ENCODE peak calls at places on chromosomes 7 and 10, in eight cellular contexts. A is left colon; I is neural crest cell; K is cardiac fibroblast; X is cardiac muscle cell; E is fibroblast of mammary gland; T is uterus; L is activated effector memory CD4-positive, alpha-beta T cell treated with Interleukin-2 at 50 U/mL for 16 hours. B is an unnamed sample.

GRCh38 chr10:69853064-69853463 is 51.4 kb downstream of the COL13A1 start:
- DNase-seq in L (no peak), E (no peak), I (no peak), X (no peak), A (no peak), K (no peak), T (no peak), B (no peak)

GRCh38 chr7:96949766-96950165 is 55.6 kb upstream of the DLX6 start:
- DNase-seq in K (peak), X (no peak), T (no peak), L (no peak), I (no peak), E (peak), A (no peak), B (no peak)

GRCh38 chr7:127833641-127834040 is 181.6 kb downstream of the SND1 start:
- DNase-seq in X (peak), L (no peak), K (peak), T (no peak), I (no peak), E (peak), A (no peak), B (no peak)

GRCh38 chr7:135761751-135762488 is 13.3 kb upstream of the FAM180A start:
- DNase-seq in X (peak), E (no peak), A (no peak), T (no peak), K (peak), L (no peak), I (no peak), B (no peak)

GRCh38 chr7:26787696-26788095 is 76.7 kb downstream of the SKAP2 start:
- DNase-seq in A (no peak), I (no peak), E (no peak), T (no peak), X (no peak), L (no peak), K (no peak), B (no peak)

GRCh38 chr7:134587736-134588135 is 38.8 kb downstream of the AKR1B15 start:
- DNase-seq in K (peak), L (no peak), A (no peak), I (no peak), T (no peak), E (no peak), X (no peak), B (no peak)

GRCh38 chr7:157519246-157519645 is 182.4 kb downstream of the DNAJB6 start:
- DNase-seq in X (no peak), K (no peak), T (no peak), E (no peak), A (no peak), I (no peak), L (no peak), B (no peak)

GRCh38 chr7:105106473-105106872 is 92.5 kb downstream of the KMT2E start:
- DNase-seq in T (no peak), L (no peak), K (no peak), E (no peak), I (no peak), X (no peak), A (no peak), B (no peak)

GRCh38 chr10:108615576-108616320 is 1307.6 kb downstream of the XPNPEP1 start:
- DNase-seq in K (no peak), L (no peak), I (no peak), T (no peak), X (no peak), E (no peak), A (no peak), B (no peak)

GRCh38 chr7:32496052-32496813 is 944 bp downstream of the AVL9 start:
- DNase-seq in I (no peak), K (peak), A (no peak), L (no peak), T (no peak), X (no peak), E (no peak), B (no peak)

GRCh38 chr10:48480397-48481374 is 124.2 kb downstream of the ARHGAP22 start:
- DNase-seq in T (no peak), L (no peak), I (no peak), A (no peak), E (no peak), K (no peak), X (no peak), B (no peak)

GRCh38 chr7:6615853-6616555 is 594 bp downstream of the ZNF853 start:
- DNase-seq in L (no peak), E (no peak), K (no peak), I (peak), A (no peak), T (no peak), X (no peak), B (peak)

GRCh38 chr10:3889961-3890522 is 105.0 kb upstream of the KLF6 start:
- DNase-seq in E (peak), X (peak), K (peak), T (no peak), I (no peak), A (no peak), L (no peak), B (no peak)

GRCh38 chr10:83372646-83373045 is 766.7 kb upstream of the GHITM start:
- DNase-seq in X (no peak), A (no peak), K (peak), I (no peak), L (no peak), T (no peak), E (no peak), B (no peak)